ENCODE peak calls at places on chromosomes 3 and 15, in nine cellular contexts. One of them, this sample, is unnamed.
A peak's percentile ranks its signal among the peaks of the same experiment; 100 is the strongest.

GRCh38 chr3:46931631-46932441 is 44.7 kb downstream of the CCDC12 start:
- DNase-seq in Right ventricle myocardium superior: peak; percentile 86
- DNase-seq in stimulated activated CD4-positive, alpha-beta T cell treated with anti-CD3 and anti-CD28 coated beads, TNF-alpha, amount 100 ng/mL, for 1 hour: no peak
- DNase-seq in ELR: peak; percentile 69
- DNase-seq in psoas muscle: peak; percentile 77
- DNase-seq in natural killer cell: no peak
- DNase-seq in CD8-positive, alpha-beta T cell: no peak
- DNase-seq in nephron progenitor cell: no peak
- DNase-seq in NCI-H1930: no peak
- DNase-seq in this sample: no peak

GRCh38 chr3:56758539-56758981 is 43.2 kb downstream of the ARHGEF3 start:
- DNase-seq in natural killer cell: no peak
- DNase-seq in psoas muscle: no peak
- DNase-seq in NCI-H1930: no peak
- DNase-seq in CD8-positive, alpha-beta T cell: peak; percentile 27
- DNase-seq in stimulated activated CD4-positive, alpha-beta T cell treated with anti-CD3 and anti-CD28 coated beads, TNF-alpha, amount 100 ng/mL, for 1 hour: no peak
- DNase-seq in nephron progenitor cell: no peak
- DNase-seq in ELR: peak; percentile 75
- DNase-seq in Right ventricle myocardium superior: no peak
- DNase-seq in this sample: peak; percentile 69

GRCh38 chr3:110816008-110816407 is 255.6 kb upstream of the NECTIN3 start:
- DNase-seq in psoas muscle: no peak
- DNase-seq in NCI-H1930: no peak
- DNase-seq in stimulated activated CD4-positive, alpha-beta T cell treated with anti-CD3 and anti-CD28 coated beads, TNF-alpha, amount 100 ng/mL, for 1 hour: no peak
- DNase-seq in nephron progenitor cell: no peak
- DNase-seq in CD8-positive, alpha-beta T cell: no peak
- DNase-seq in Right ventricle myocardium superior: no peak
- DNase-seq in ELR: peak; percentile 40
- DNase-seq in natural killer cell: no peak
- DNase-seq in this sample: no peak

GRCh38 chr3:35936571-35936970 is 297.2 kb downstream of the ARPP21 start:
- DNase-seq in Right ventricle myocardium superior: no peak
- DNase-seq in natural killer cell: no peak
- DNase-seq in nephron progenitor cell: no peak
- DNase-seq in NCI-H1930: no peak
- DNase-seq in ELR: peak; percentile 59
- DNase-seq in stimulated activated CD4-positive, alpha-beta T cell treated with anti-CD3 and anti-CD28 coated beads, TNF-alpha, amount 100 ng/mL, for 1 hour: no peak
- DNase-seq in psoas muscle: no peak
- DNase-seq in CD8-positive, alpha-beta T cell: no peak
- DNase-seq in this sample: no peak

GRCh38 chr3:38548154-38548931 is 52.2 kb downstream of the EXOG start:
- DNase-seq in natural killer cell: no peak
- DNase-seq in nephron progenitor cell: no peak
- DNase-seq in psoas muscle: no peak
- DNase-seq in stimulated activated CD4-positive, alpha-beta T cell treated with anti-CD3 and anti-CD28 coated beads, TNF-alpha, amount 100 ng/mL, for 1 hour: no peak
- DNase-seq in ELR: no peak
- DNase-seq in CD8-positive, alpha-beta T cell: no peak
- DNase-seq in Right ventricle myocardium superior: no peak
- DNase-seq in NCI-H1930: no peak
- DNase-seq in this sample: no peak

GRCh38 chr3:129936757-129937156 is 37.8 kb upstream of the TRH start:
- DNase-seq in natural killer cell: no peak
- DNase-seq in stimulated activated CD4-positive, alpha-beta T cell treated with anti-CD3 and anti-CD28 coated beads, TNF-alpha, amount 100 ng/mL, for 1 hour: no peak
- DNase-seq in psoas muscle: no peak
- DNase-seq in CD8-positive, alpha-beta T cell: peak; percentile 4
- DNase-seq in nephron progenitor cell: no peak
- DNase-seq in ELR: peak; percentile 50
- DNase-seq in Right ventricle myocardium superior: no peak
- DNase-seq in NCI-H1930: no peak
- DNase-seq in this sample: no peak

GRCh38 chr3:15306979-15307359 is 25.4 kb downstream of the SH3BP5 start:
- DNase-seq in NCI-H1930: no peak
- DNase-seq in stimulated activated CD4-positive, alpha-beta T cell treated with anti-CD3 and anti-CD28 coated beads, TNF-alpha, amount 100 ng/mL, for 1 hour: no peak
- DNase-seq in psoas muscle: no peak
- DNase-seq in CD8-positive, alpha-beta T cell: no peak
- DNase-seq in nephron progenitor cell: no peak
- DNase-seq in Right ventricle myocardium superior: no peak
- DNase-seq in natural killer cell: no peak
- DNase-seq in ELR: no peak
- DNase-seq in this sample: no peak

GRCh38 chr3:13626396-13626795 is 77.5 kb downstream of the FBLN2 start:
- DNase-seq in natural killer cell: no peak
- DNase-seq in stimulated activated CD4-positive, alpha-beta T cell treated with anti-CD3 and anti-CD28 coated beads, TNF-alpha, amount 100 ng/mL, for 1 hour: no peak
- DNase-seq in nephron progenitor cell: no peak
- DNase-seq in CD8-positive, alpha-beta T cell: no peak
- DNase-seq in NCI-H1930: no peak
- DNase-seq in ELR: no peak
- DNase-seq in Right ventricle myocardium superior: no peak
- DNase-seq in psoas muscle: no peak
- DNase-seq in this sample: no peak

GRCh38 chr3:106212658-106213222 is 343.9 kb upstream of the CBLB start:
- DNase-seq in psoas muscle: no peak
- DNase-seq in NCI-H1930: no peak
- DNase-seq in Right ventricle myocardium superior: no peak
- DNase-seq in CD8-positive, alpha-beta T cell: no peak
- DNase-seq in natural killer cell: no peak
- DNase-seq in stimulated activated CD4-positive, alpha-beta T cell treated with anti-CD3 and anti-CD28 coated beads, TNF-alpha, amount 100 ng/mL, for 1 hour: no peak
- DNase-seq in ELR: no peak
- DNase-seq in nephron progenitor cell: no peak
- DNase-seq in this sample: no peak

GRCh38 chr15:65307978-65308377 is 3.5 kb downstream of the RNU5B-1 start:
- DNase-seq in psoas muscle: no peak
- DNase-seq in Right ventricle myocardium superior: peak; percentile 22
- DNase-seq in ELR: no peak
- DNase-seq in stimulated activated CD4-positive, alpha-beta T cell treated with anti-CD3 and anti-CD28 coated beads, TNF-alpha, amount 100 ng/mL, for 1 hour: no peak
- DNase-seq in NCI-H1930: no peak
- DNase-seq in natural killer cell: no peak
- DNase-seq in CD8-positive, alpha-beta T cell: no peak
- DNase-seq in nephron progenitor cell: no peak
- DNase-seq in this sample: no peak

GRCh38 chr3:119677641-119677934 is 382 bp upstream of the COX17 start:
- DNase-seq in CD8-positive, alpha-beta T cell: no peak
- DNase-seq in NCI-H1930: no peak
- DNase-seq in stimulated activated CD4-positive, alpha-beta T cell treated with anti-CD3 and anti-CD28 coated beads, TNF-alpha, amount 100 ng/mL, for 1 hour: no peak
- DNase-seq in natural killer cell: no peak
- DNase-seq in Right ventricle myocardium superior: no peak
- DNase-seq in ELR: no peak
- DNase-seq in nephron progenitor cell: no peak
- DNase-seq in psoas muscle: no peak
- DNase-seq in this sample: no peak

This sample was measured in ureter.